ENCODE peak calls at places on chromosomes 2 and 18, in eight cellular contexts. N is Caco-2, X is fibroblast of villous mesenchyme, Q is AG10803, U is heart right ventricle, C is pancreas, S is endothelial cell of umbilical vein, A is MG63. M is an unnamed sample.

GRCh38 chr18:26686532-26686931 is 138.2 kb upstream of the KCTD1 start:
- DNase-seq in C (no peak), X (no peak), S (no peak), Q (no peak), A (no peak), U (no peak), N (no peak), M (no peak)

GRCh38 chr2:71940695-71941094 is 207.0 kb downstream of the CYP26B1 start:
- DNase-seq in Q (no peak), S (no peak), U (no peak), C (no peak), X (peak), A (peak), N (no peak), M (no peak)

GRCh38 chr2:44772131-44772530 is 169.4 kb upstream of the SIX3 start:
- DNase-seq in C (no peak), Q (no peak), S (no peak), A (no peak), X (no peak), N (no peak), U (no peak), M (no peak)

GRCh38 chr2:167783266-167784070 is 463.9 kb downstream of the STK39 start:
- DNase-seq in U (no peak), C (no peak), X (peak), S (no peak), A (peak), Q (no peak), N (no peak), M (no peak)

GRCh38 chr2:191539068-191539467 is 138.9 kb upstream of the NABP1 start:
- DNase-seq in A (peak), S (peak), C (no peak), Q (peak), U (no peak), N (no peak), X (peak), M (peak)

GRCh38 chr2:240840435-240841060 is 20.5 kb upstream of the KIF1A start:
- DNase-seq in Q (peak), X (peak), A (peak), S (peak), C (peak), N (peak), U (peak), M (peak)

GRCh38 chr2:88697361-88698026 is 6.0 kb downstream of the RPIA start:
- DNase-seq in U (no peak), N (no peak), S (no peak), C (no peak), X (no peak), Q (no peak), A (no peak), M (no peak)

GRCh38 chr2:31132786-31133185 is 5.5 kb downstream of the GALNT14 start:
- DNase-seq in X (no peak), N (no peak), A (no peak), U (no peak), Q (no peak), C (no peak), S (no peak), M (no peak)

GRCh38 chr2:239910404-239910803 is 114.7 kb downstream of the NDUFA10 start:
- DNase-seq in Q (no peak), N (no peak), U (no peak), X (no peak), S (no peak), C (no peak), A (no peak), M (no peak)

GRCh38 chr18:48674198-48674721 is 135.4 kb downstream of the CTIF start:
- DNase-seq in Q (peak), C (no peak), A (peak), U (peak), X (no peak), N (no peak), S (no peak), M (no peak)

GRCh38 chr18:13137041-13137938 is 81.3 kb upstream of the LDLRAD4 start:
- DNase-seq in C (no peak), S (peak), N (no peak), A (peak), X (peak), U (peak), Q (no peak), M (no peak)

GRCh38 chr2:170456914-170457313 is 258.2 kb upstream of the SP5 start:
- DNase-seq in U (no peak), N (no peak), X (no peak), S (no peak), C (no peak), Q (no peak), A (no peak), M (peak)

GRCh38 chr2:85886585-85886984 is 2.2 kb downstream of the ST3GAL5 start:
- DNase-seq in C (no peak), X (peak), N (no peak), S (peak), U (peak), A (peak), Q (peak), M (peak)

GRCh38 chr18:75209129-75209951 is at the start of gene PTGR3:
- DNase-seq in U (peak), Q (peak), N (peak), S (peak), X (peak), A (peak), C (peak), M (peak)

GRCh38 chr2:128381001-128381938 is 62.6 kb upstream of the HS6ST1 start:
- DNase-seq in N (peak), C (peak), S (no peak), Q (no peak), X (peak), A (no peak), U (no peak), M (peak)

GRCh38 chr2:156399950-156400703 is 36.1 kb upstream of the GPD2 start:
- DNase-seq in N (peak), Q (peak), S (no peak), C (peak), X (peak), A (peak), U (peak), M (peak)

GRCh38 chr2:85765081-85765731 is 11.4 kb downstream of the ATOH8 start:
- DNase-seq in Q (no peak), N (no peak), A (no peak), C (no peak), U (no peak), S (peak), X (no peak), M (no peak)

GRCh38 chr2:78992807-78993517 is 32.5 kb upstream of the REG3G start:
- DNase-seq in A (no peak), Q (no peak), N (peak), X (no peak), C (peak), S (no peak), U (no peak), M (no peak)

GRCh38 chr2:207087046-207087902 is 78.5 kb downstream of the KLF7 start:
- DNase-seq in A (no peak), S (peak), N (no peak), U (no peak), C (no peak), X (no peak), Q (no peak), M (no peak)

GRCh38 chr2:191167766-191168165 is 17.0 kb upstream of the STAT4 start:
- DNase-seq in X (peak), U (peak), A (no peak), Q (peak), C (no peak), S (peak), N (no peak), M (no peak)

GRCh38 chr18:74444104-74444503 is 13.0 kb downstream of the DIPK1C start:
- DNase-seq in Q (no peak), C (no peak), A (no peak), N (no peak), X (no peak), U (no peak), S (no peak), M (no peak)

GRCh38 chr2:10285578-10286198 is 17.0 kb upstream of the HPCAL1 start:
- DNase-seq in X (peak), N (peak), S (peak), A (peak), C (peak), Q (peak), U (peak), M (peak)

GRCh38 chr2:84704505-84705244 is 176.2 kb downstream of the TRABD2A start:
- DNase-seq in A (peak), N (no peak), U (no peak), Q (peak), C (no peak), X (peak), S (no peak), M (no peak)

GRCh38 chr18:48563027-48563426 is 24.2 kb downstream of the CTIF start:
- DNase-seq in A (peak), N (no peak), S (peak), U (no peak), Q (peak), X (peak), C (no peak), M (no peak)

GRCh38 chr18:70431203-70431624 is 142.4 kb downstream of the SOCS6 start:
- DNase-seq in U (no peak), N (peak), X (peak), S (no peak), A (no peak), Q (peak), C (no peak), M (peak)

GRCh38 chr2:149648282-149649030 is 60.9 kb upstream of the MMADHC start:
- DNase-seq in Q (peak), N (peak), A (peak), S (peak), X (peak), C (peak), U (peak), M (peak)

GRCh38 chr2:174004900-174005605 is 39.9 kb upstream of the SP3 start:
- DNase-seq in Q (peak), X (peak), A (peak), S (no peak), U (peak), C (no peak), N (no peak), M (peak)

GRCh38 chr2:217223222-217223930 is 363.5 kb upstream of the TNP1 start:
- DNase-seq in X (peak), C (no peak), Q (peak), U (peak), S (peak), N (no peak), A (no peak), M (peak)

GRCh38 chr2:27356056-27356381 is 545 bp downstream of the GTF3C2 start:
- DNase-seq in A (peak), Q (peak), X (peak), N (peak), C (peak), U (no peak), S (peak), M (peak)

GRCh38 chr2:62556082-62556481 is 50.1 kb upstream of the TMEM17 start:
- DNase-seq in N (no peak), X (no peak), A (no peak), Q (no peak), U (no peak), S (no peak), C (no peak), M (no peak)

GRCh38 chr2:173049732-173050314 is 25.8 kb upstream of the MAP3K20 start:
- DNase-seq in N (no peak), Q (no peak), C (no peak), A (no peak), X (peak), S (peak), U (no peak), M (no peak)

GRCh38 chr18:25348361-25349130 is 3.4 kb downstream of the ZNF521 start:
- DNase-seq in N (no peak), C (no peak), Q (no peak), S (no peak), A (no peak), U (no peak), X (peak), M (no peak)
- H3K4me3 ChIP-seq in N (no peak), C (no peak), Q (peak), S (peak), A (peak), U (peak), X (peak), M (peak)

GRCh38 chr2:218292700-218293014 is 354 bp upstream of the TMBIM1 start:
- DNase-seq in Q (no peak), C (no peak), U (no peak), A (no peak), S (no peak), X (no peak), N (no peak), M (no peak)
- H3K4me3 ChIP-seq in Q (peak), C (peak), U (peak), A (peak), S (peak), X (peak), N (peak), M (no peak)

DNA sequence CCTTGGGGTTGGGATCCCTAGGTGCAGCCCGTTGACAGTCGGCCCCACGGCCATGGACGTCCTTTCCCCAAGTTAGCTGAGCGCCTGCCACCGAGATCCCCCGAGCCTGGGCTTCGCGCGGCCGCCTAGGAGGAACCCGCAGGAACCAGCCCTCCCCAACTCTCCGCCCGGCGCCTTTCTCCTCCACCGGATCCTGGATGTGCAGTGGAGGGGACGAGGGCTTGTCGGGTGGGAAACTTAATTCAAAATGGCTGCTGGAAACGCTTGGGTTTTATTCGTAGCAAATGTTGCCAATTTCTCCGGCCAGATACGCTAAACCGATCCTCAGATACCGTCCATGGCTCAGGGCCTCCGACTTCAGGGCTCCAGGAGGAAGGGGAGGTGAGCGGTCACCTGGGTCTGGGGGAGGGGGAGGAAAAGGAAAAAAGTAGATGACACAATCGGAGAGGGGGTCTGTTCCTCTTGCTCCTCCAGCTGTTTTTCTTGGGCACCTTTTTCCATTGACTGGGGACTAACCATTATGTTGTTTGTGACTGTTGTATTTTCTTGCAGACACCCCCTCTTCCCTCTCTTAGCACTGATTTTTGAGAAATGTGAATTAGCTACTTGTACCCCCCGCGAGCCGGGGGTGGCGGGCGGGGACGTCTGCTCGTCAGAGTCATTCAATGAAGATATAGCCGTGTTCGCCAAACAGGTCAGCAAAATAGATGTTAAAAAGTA is 4.5 kb downstream of the MEIS1 start:
- DNase-seq in N (no peak), X (peak), U (no peak), S (peak), A (peak), C (peak), Q (no peak), M (no peak)
- H3K4me3 ChIP-seq in N (no peak), X (peak), U (peak), S (peak), A (peak), C (peak), Q (peak), M (peak)

DNA sequence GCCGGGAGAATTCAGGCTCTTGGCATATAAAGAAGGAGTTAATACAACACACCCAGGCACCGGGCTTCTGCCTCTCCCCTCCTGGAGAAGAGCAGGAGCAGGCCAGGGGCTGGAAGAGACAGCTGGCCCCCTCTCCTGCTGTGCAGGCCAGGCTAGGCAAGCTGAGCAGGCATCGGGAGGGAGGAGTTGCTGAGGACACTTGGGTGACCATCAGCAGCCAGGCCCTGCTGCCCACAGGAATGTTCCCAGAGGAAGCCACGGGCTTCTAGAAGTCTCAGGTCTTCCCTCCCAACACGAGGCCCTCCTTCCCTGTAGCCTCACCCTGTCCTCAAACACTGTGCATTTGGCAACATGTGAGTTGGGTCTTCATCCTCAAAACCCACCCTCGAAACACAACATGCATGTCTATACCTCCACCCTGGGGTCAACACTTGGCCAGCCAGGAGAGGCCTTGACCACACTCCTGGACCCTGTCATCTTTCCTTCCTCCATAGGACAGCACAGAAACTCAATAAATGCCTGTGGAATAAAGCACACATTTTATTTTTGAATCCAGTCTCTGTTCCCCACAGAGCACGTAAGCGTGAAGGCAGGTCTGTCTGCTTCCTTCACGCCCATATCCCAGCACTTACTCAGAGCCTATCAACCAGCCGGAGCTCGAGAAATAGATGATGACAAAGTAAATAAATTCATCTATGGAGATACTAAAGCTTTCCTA is 433.8 kb upstream of the ID2 start:
- DNase-seq in N (no peak), X (no peak), U (no peak), A (no peak), S (no peak), Q (peak), C (no peak), M (no peak)
- H3K4me3 ChIP-seq in N (no peak), X (no peak), U (no peak), A (no peak), S (no peak), Q (no peak), C (no peak), M (no peak)

DNA sequence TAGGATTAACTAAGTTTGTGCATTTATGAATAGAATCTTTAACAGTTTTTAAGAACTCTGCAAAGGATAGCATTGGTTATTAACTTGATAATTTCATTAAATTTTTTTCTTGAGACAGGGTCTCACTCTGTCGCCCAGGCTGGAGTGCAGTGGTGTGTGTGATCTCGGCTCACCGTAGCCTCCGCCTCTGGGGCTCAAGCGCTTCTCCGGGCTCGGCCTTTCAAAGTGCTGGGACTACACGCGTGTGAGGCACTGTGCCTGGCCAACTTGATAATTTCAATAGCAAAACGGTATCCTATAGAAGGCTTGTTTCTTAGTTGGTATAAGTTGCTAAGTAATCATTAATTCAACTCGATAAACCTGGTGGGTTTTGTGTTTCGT is 38.0 kb downstream of the ADNP2 start:
- DNase-seq in C (no peak), X (no peak), A (no peak), Q (no peak), S (peak), U (no peak), N (no peak), M (no peak)
- H3K4me3 ChIP-seq in C (peak), X (peak), A (no peak), Q (peak), S (peak), U (peak), N (peak), M (no peak)

M was measured in trophoblast cell.